ENCODE peak calls at places on chromosomes 16 and 17, in seven cellular contexts. One of them, this sample, is unnamed. For H3K4me1 and H3K36me3, the result is how much of the 10 kb centered on the place peaks cover.

GRCh38 chr16:9364721-9365693 is 273.6 kb downstream of the HAPSTR1 start:
- DNase-seq in transverse colon: peak
- DNase-seq in HepG2: peak
- DNase-seq in CD8-positive, alpha-beta memory T cell: no peak
- DNase-seq in fibroblast of lung: no peak
- DNase-seq in stomach: no peak
- DNase-seq in CD8-positive, alpha-beta T cell: no peak
- DNase-seq in this sample: no peak

GRCh38 chr17:66369830-66370229 is 67.4 kb downstream of the PRKCA start:
- DNase-seq in HepG2: peak
- DNase-seq in CD8-positive, alpha-beta memory T cell: no peak
- DNase-seq in fibroblast of lung: no peak
- DNase-seq in transverse colon: no peak
- DNase-seq in CD8-positive, alpha-beta T cell: no peak
- DNase-seq in stomach: no peak
- DNase-seq in this sample: no peak

GRCh38 chr16:30340621-30341020 is 14.5 kb downstream of the CD2BP2 start:
- DNase-seq in CD8-positive, alpha-beta T cell: peak
- DNase-seq in transverse colon: no peak
- DNase-seq in HepG2: no peak
- DNase-seq in fibroblast of lung: no peak
- DNase-seq in stomach: no peak
- DNase-seq in CD8-positive, alpha-beta memory T cell: no peak
- DNase-seq in this sample: no peak

GRCh38 chr17:40337351-40337750 is 27.2 kb downstream of the GJD3 start:
- DNase-seq in CD8-positive, alpha-beta T cell: no peak
- DNase-seq in fibroblast of lung: no peak
- DNase-seq in CD8-positive, alpha-beta memory T cell: no peak
- DNase-seq in stomach: no peak
- DNase-seq in HepG2: no peak
- DNase-seq in transverse colon: no peak
- DNase-seq in this sample: no peak

GRCh38 chr17:17702821-17703607 is 21.8 kb downstream of the RAI1 start:
- DNase-seq in transverse colon: no peak
- DNase-seq in HepG2: peak
- DNase-seq in stomach: no peak
- DNase-seq in CD8-positive, alpha-beta T cell: no peak
- DNase-seq in fibroblast of lung: no peak
- DNase-seq in CD8-positive, alpha-beta memory T cell: no peak
- DNase-seq in this sample: no peak

GRCh38 chr16:81401035-81401950 is 43.3 kb upstream of the CMIP start:
- DNase-seq in CD8-positive, alpha-beta memory T cell: no peak
- DNase-seq in transverse colon: peak
- DNase-seq in stomach: no peak
- DNase-seq in HepG2: peak
- DNase-seq in fibroblast of lung: peak
- DNase-seq in CD8-positive, alpha-beta T cell: no peak
- DNase-seq in this sample: no peak

GRCh38 chr16:84234656-84235285 is 5.0 kb downstream of the KCNG4 start:
- DNase-seq in CD8-positive, alpha-beta T cell: no peak
- DNase-seq in stomach: no peak
- DNase-seq in transverse colon: no peak
- DNase-seq in fibroblast of lung: peak
- DNase-seq in HepG2: no peak
- DNase-seq in CD8-positive, alpha-beta memory T cell: no peak
- DNase-seq in this sample: no peak

GRCh38 chr16:85615014-85615851 is 2.1 kb downstream of the GSE1 start:
- DNase-seq in CD8-positive, alpha-beta memory T cell: peak
- DNase-seq in transverse colon: peak
- DNase-seq in fibroblast of lung: no peak
- DNase-seq in HepG2: peak
- DNase-seq in CD8-positive, alpha-beta T cell: peak
- DNase-seq in stomach: peak
- DNase-seq in this sample: no peak

GRCh38 chr17:64447526-64447925 is 1.4 kb upstream of the MILR1 start:
- DNase-seq in fibroblast of lung: no peak
- DNase-seq in CD8-positive, alpha-beta memory T cell: no peak
- DNase-seq in CD8-positive, alpha-beta T cell: no peak
- DNase-seq in HepG2: no peak
- DNase-seq in stomach: no peak
- DNase-seq in transverse colon: no peak
- DNase-seq in this sample: no peak

GRCh38 chr17:79792984-79793923 is 3.6 kb downstream of the CBX8 start:
- DNase-seq in HepG2: no peak
- DNase-seq in transverse colon: no peak
- DNase-seq in fibroblast of lung: peak
- DNase-seq in stomach: no peak
- DNase-seq in CD8-positive, alpha-beta memory T cell: no peak
- DNase-seq in CD8-positive, alpha-beta T cell: no peak
- DNase-seq in this sample: no peak

GRCh38 chr17:33291248-33292183 is 1.6 kb downstream of the ASIC2 start:
- DNase-seq in CD8-positive, alpha-beta memory T cell: no peak
- DNase-seq in transverse colon: peak
- DNase-seq in stomach: no peak
- DNase-seq in HepG2: no peak
- DNase-seq in CD8-positive, alpha-beta T cell: no peak
- DNase-seq in fibroblast of lung: peak
- DNase-seq in this sample: no peak

GRCh38 chr16:19367335-19367734 is 50.3 kb upstream of the TMC5 start:
- DNase-seq in CD8-positive, alpha-beta memory T cell: no peak
- DNase-seq in HepG2: no peak
- DNase-seq in transverse colon: no peak
- DNase-seq in CD8-positive, alpha-beta T cell: no peak
- DNase-seq in fibroblast of lung: no peak
- DNase-seq in stomach: no peak
- DNase-seq in this sample: no peak

GRCh38 chr17:59154335-59154720 is 658 bp downstream of the SKA2 start:
- DNase-seq in stomach: peak
- DNase-seq in CD8-positive, alpha-beta memory T cell: peak
- DNase-seq in fibroblast of lung: peak
- DNase-seq in CD8-positive, alpha-beta T cell: no peak
- DNase-seq in transverse colon: peak
- DNase-seq in HepG2: peak
- DNase-seq in this sample: no peak

GRCh38 chr16:15653227-15653626 is 3.2 kb downstream of the NDE1 start:
- DNase-seq in transverse colon: peak
- DNase-seq in CD8-positive, alpha-beta memory T cell: no peak
- DNase-seq in CD8-positive, alpha-beta T cell: no peak
- DNase-seq in HepG2: peak
- DNase-seq in stomach: no peak
- DNase-seq in fibroblast of lung: peak
- DNase-seq in this sample: no peak

GRCh38 chr16:88556294-88556988 is 13.8 kb upstream of the ZC3H18 start:
- DNase-seq in transverse colon: peak
- DNase-seq in fibroblast of lung: no peak
- DNase-seq in HepG2: no peak
- DNase-seq in stomach: no peak
- DNase-seq in CD8-positive, alpha-beta memory T cell: no peak
- DNase-seq in CD8-positive, alpha-beta T cell: no peak
- DNase-seq in this sample: no peak

GRCh38 chr17:29590979-29591736 is 1.7 kb upstream of the GIT1 start:
- DNase-seq in transverse colon: peak
- DNase-seq in HepG2: peak
- DNase-seq in CD8-positive, alpha-beta memory T cell: no peak
- DNase-seq in stomach: no peak
- DNase-seq in CD8-positive, alpha-beta T cell: peak
- DNase-seq in fibroblast of lung: peak
- DNase-seq in this sample: no peak

GRCh38 chr17:27407916-27408846 is 48.1 kb upstream of the KSR1 start:
- DNase-seq in CD8-positive, alpha-beta T cell: no peak
- DNase-seq in HepG2: peak
- DNase-seq in stomach: peak
- DNase-seq in CD8-positive, alpha-beta memory T cell: no peak
- DNase-seq in transverse colon: no peak
- DNase-seq in fibroblast of lung: peak
- DNase-seq in this sample: no peak

GRCh38 chr16:86110134-86110533 is 211.2 kb downstream of the IRF8 start:
- DNase-seq in CD8-positive, alpha-beta memory T cell: no peak
- DNase-seq in stomach: no peak
- DNase-seq in transverse colon: no peak
- DNase-seq in HepG2: no peak
- DNase-seq in fibroblast of lung: no peak
- DNase-seq in CD8-positive, alpha-beta T cell: no peak
- DNase-seq in this sample: no peak

GRCh38 chr17:44981221-44981968 is 13.3 kb upstream of the C1QL1 start:
- DNase-seq in HepG2: peak
- DNase-seq in CD8-positive, alpha-beta T cell: no peak
- DNase-seq in transverse colon: no peak
- DNase-seq in CD8-positive, alpha-beta memory T cell: no peak
- DNase-seq in stomach: no peak
- DNase-seq in fibroblast of lung: peak
- DNase-seq in this sample: no peak

DNA sequence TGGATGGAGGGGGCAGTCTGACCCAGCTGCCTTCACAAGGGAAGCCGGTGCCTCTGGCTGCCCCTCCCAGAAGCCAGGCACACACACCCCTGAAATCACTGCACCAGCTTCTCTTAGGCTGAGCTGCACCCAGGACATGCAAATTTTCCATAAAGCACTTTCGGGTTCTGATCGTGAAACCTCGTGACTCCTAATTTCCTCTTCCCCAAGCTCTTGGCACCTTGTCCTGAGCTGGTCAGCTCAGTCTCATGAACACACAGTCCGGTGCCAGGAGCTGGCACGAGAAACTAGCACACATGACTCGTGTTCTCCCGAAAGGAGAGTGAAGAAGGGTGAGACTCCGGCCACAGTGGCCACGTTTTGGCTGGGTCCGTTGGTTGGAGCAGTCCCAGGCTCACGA is 9.0 kb upstream of the ABR start:
- DNase-seq in stomach: peak
- DNase-seq in CD8-positive, alpha-beta memory T cell: no peak
- DNase-seq in CD8-positive, alpha-beta T cell: no peak
- DNase-seq in HepG2: no peak
- DNase-seq in fibroblast of lung: peak
- DNase-seq in transverse colon: peak
- DNase-seq in this sample: no peak
- H3K27ac ChIP-seq in stomach: peak
- H3K27ac ChIP-seq in CD8-positive, alpha-beta memory T cell: no peak
- H3K27ac ChIP-seq in CD8-positive, alpha-beta T cell: no peak
- H3K27ac ChIP-seq in HepG2: no peak
- H3K27ac ChIP-seq in fibroblast of lung: no peak
- H3K27ac ChIP-seq in transverse colon: peak
- H3K27ac ChIP-seq in this sample: no peak

GRCh38 chr17:75847595-75848522 is 3.7 kb upstream of the UNC13D start:
- DNase-seq in fibroblast of lung: no peak
- DNase-seq in CD8-positive, alpha-beta memory T cell: no peak
- DNase-seq in transverse colon: no peak
- DNase-seq in HepG2: no peak
- DNase-seq in stomach: no peak
- DNase-seq in CD8-positive, alpha-beta T cell: no peak
- DNase-seq in this sample: no peak

GRCh38 chr17:75849304-75849695 is 5.1 kb upstream of the UNC13D start:
- DNase-seq in stomach: no peak
- DNase-seq in fibroblast of lung: no peak
- DNase-seq in CD8-positive, alpha-beta memory T cell: no peak
- DNase-seq in transverse colon: no peak
- DNase-seq in CD8-positive, alpha-beta T cell: no peak
- DNase-seq in HepG2: no peak
- DNase-seq in this sample: no peak

GRCh38 chr17:75849724-75850123 is 5.4 kb downstream of the WBP2 start:
- DNase-seq in CD8-positive, alpha-beta T cell: no peak
- DNase-seq in fibroblast of lung: no peak
- DNase-seq in HepG2: no peak
- DNase-seq in stomach: no peak
- DNase-seq in CD8-positive, alpha-beta memory T cell: no peak
- DNase-seq in transverse colon: no peak
- DNase-seq in this sample: no peak

GRCh38 chr17:75846701-75847594 is 2.7 kb upstream of the UNC13D start:
- DNase-seq in CD8-positive, alpha-beta T cell: no peak
- DNase-seq in HepG2: peak
- DNase-seq in transverse colon: no peak
- DNase-seq in fibroblast of lung: no peak
- DNase-seq in CD8-positive, alpha-beta memory T cell: no peak
- DNase-seq in stomach: no peak
- DNase-seq in this sample: no peak

DNA sequence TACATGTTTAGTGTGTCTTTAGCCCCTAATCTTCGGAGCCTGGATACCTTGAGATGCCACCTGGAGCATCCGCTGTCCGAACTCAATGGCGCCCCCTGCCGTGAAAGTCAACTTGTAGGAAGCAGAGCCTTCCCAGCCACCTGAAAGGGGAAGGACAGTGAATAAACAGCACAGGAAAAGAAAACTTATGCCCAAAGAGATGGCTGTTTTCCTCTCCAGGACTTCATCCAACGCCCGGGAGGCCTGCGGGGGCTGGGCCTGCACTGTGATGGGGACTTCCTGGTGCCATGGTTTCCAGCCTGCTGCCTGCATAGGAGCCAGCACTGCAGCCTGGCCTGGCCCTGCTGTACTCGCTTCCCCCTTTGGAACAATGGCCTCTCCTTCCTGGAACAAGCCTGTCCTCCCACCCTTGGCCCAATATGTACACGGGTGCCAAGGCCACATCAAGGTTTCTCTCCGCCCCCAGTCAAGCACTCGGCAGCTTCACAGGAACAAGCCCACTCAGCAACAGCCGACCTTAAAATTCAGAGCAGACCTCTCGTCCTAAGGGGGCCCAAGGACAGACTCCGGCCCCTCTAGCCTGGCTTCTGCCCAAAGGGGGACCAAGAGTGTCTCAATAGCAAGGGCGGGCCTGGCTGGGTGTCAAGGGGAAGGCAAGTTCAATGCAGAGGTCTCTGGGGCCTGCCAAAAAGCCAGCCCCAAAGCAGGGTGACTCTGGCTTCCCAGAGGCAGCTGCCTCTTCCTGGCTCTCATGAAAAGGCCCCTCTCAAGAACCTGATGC is 4.5 kb upstream of the UNC13D start:
- DNase-seq in HepG2: peak
- DNase-seq in CD8-positive, alpha-beta memory T cell: peak
- DNase-seq in CD8-positive, alpha-beta T cell: peak
- DNase-seq in fibroblast of lung: peak
- DNase-seq in transverse colon: peak
- DNase-seq in stomach: peak
- DNase-seq in this sample: peak
- H3K4me1 ChIP-seq in HepG2: half or more
- H3K4me1 ChIP-seq in CD8-positive, alpha-beta memory T cell: under half
- H3K4me1 ChIP-seq in CD8-positive, alpha-beta T cell: under half
- H3K4me1 ChIP-seq in fibroblast of lung: under half
- H3K4me1 ChIP-seq in transverse colon: under half
- H3K4me1 ChIP-seq in stomach: half or more
- H3K4me1 ChIP-seq in this sample: under half

DNA sequence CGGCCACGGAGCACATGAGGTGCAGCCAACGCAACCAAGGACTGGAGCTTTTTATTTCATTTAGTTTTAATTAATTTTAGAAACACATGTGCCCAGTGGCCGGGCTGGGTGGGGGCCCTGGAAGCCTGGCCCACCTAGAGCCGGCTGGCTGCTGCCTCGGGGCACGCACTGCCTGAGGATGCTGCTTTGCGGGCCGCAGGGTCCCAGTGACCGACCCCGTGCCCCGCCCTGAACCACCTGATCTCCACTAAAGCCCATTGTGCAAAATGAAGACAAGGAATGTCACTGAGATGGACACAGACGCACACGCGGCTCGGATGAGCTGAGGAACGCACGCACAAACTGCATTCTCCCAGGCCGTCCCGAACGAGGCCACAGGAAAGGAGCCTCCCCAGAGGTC is 39.6 kb downstream of the LMF1 start:
- DNase-seq in CD8-positive, alpha-beta memory T cell: no peak
- DNase-seq in HepG2: no peak
- DNase-seq in CD8-positive, alpha-beta T cell: no peak
- DNase-seq in stomach: no peak
- DNase-seq in fibroblast of lung: no peak
- DNase-seq in transverse colon: no peak
- DNase-seq in this sample: no peak
- H3K36me3 ChIP-seq in CD8-positive, alpha-beta memory T cell: under half
- H3K36me3 ChIP-seq in HepG2: under half
- H3K36me3 ChIP-seq in CD8-positive, alpha-beta T cell: under half
- H3K36me3 ChIP-seq in stomach: half or more
- H3K36me3 ChIP-seq in fibroblast of lung: under half
- H3K36me3 ChIP-seq in transverse colon: under half
- H3K36me3 ChIP-seq in this sample: under half

GRCh38 chr17:945672-946071 is 33.9 kb downstream of the NXN start:
- DNase-seq in CD8-positive, alpha-beta T cell: no peak
- DNase-seq in transverse colon: no peak
- DNase-seq in fibroblast of lung: no peak
- DNase-seq in HepG2: no peak
- DNase-seq in stomach: no peak
- DNase-seq in CD8-positive, alpha-beta memory T cell: no peak
- DNase-seq in this sample: no peak
- H3K27ac ChIP-seq in CD8-positive, alpha-beta T cell: no peak
- H3K27ac ChIP-seq in transverse colon: peak
- H3K27ac ChIP-seq in fibroblast of lung: no peak
- H3K27ac ChIP-seq in HepG2: no peak
- H3K27ac ChIP-seq in stomach: no peak
- H3K27ac ChIP-seq in CD8-positive, alpha-beta memory T cell: no peak
- H3K27ac ChIP-seq in this sample: no peak